ENCODE peak calls at places on chromosome 13, in four cellular contexts. I is trophoblast cell, M is heart left ventricle, R is GM23248. L is an unnamed sample.
A peak's percentile ranks its signal among the peaks of the same experiment; 100 is the strongest.

GRCh38 chr13:77767413-77767812 is 69.9 kb downstream of the SLAIN1 start:
- DNase-seq in I (no peak), M (no peak), R (no peak), L (no peak)

GRCh38 chr13:77513719-77514335 is 21.7 kb upstream of the SCEL start:
- DNase-seq in I (no peak), M (no peak), R (no peak), L (no peak)

GRCh38 chr13:77036294-77036693 is 9.3 kb upstream of the FBXL3 start:
- DNase-seq in I (no peak), M (no peak), R (no peak), L (no peak)

GRCh38 chr13:78827471-78827870 is 168.5 kb upstream of the OBI1 start:
- DNase-seq in I (no peak), M (no peak), R (no peak), L (no peak)

GRCh38 chr13:105598551-105598950 is 936.9 kb downstream of the EFNB2 start:
- DNase-seq in I (no peak), M (no peak), R (no peak), L (no peak)

GRCh38 chr13:110419391-110419791 is 112.3 kb downstream of the COL4A2 start:
- DNase-seq in I (peak; percentile 96), M (no peak), R (no peak), L (no peak)

GRCh38 chr13:114068723-114069322 is 63.6 kb downstream of the RASA3 start:
- DNase-seq in I (no peak), M (peak; percentile 26), R (peak; percentile 86), L (peak; percentile 69)

GRCh38 chr13:96519380-96519779 is 429.5 kb downstream of the HS6ST3 start:
- DNase-seq in I (no peak), M (no peak), R (no peak), L (no peak)

GRCh38 chr13:33611016-33611805 is 206.7 kb upstream of the RFC3 start:
- DNase-seq in I (no peak), M (peak; percentile 82), R (no peak), L (peak; percentile 94)

GRCh38 chr13:30835442-30835841 is 70.6 kb upstream of the MEDAG start:
- DNase-seq in I (no peak), M (no peak), R (no peak), L (no peak)
- H3K27ac ChIP-seq in I (no peak overlapping the region), M (no peak overlapping the region), R (no peak overlapping the region), L (no peak overlapping the region)

GRCh38 chr13:39415003-39415402 is 188.0 kb downstream of the LHFPL6 start:
- DNase-seq in I (no peak), M (no peak), R (peak; percentile 6), L (no peak)
- H3K4me1 ChIP-seq in I (peaks cover 2% of the 10 kb centered on the region), M (peaks cover 23% of the 10 kb centered on the region), R (peaks cover 25% of the 10 kb centered on the region), L (peaks cover 12% of the 10 kb centered on the region)

GRCh38 chr13:75454497-75454896 is 27.5 kb downstream of the TBC1D4 start:
- DNase-seq in I (no peak), M (no peak), R (no peak), L (no peak)

GRCh38 chr13:75455962-75456361 is 26.0 kb downstream of the TBC1D4 start:
- DNase-seq in I (no peak), M (no peak), R (no peak), L (no peak)

GRCh38 chr13:75447493-75447892 is 34.5 kb downstream of the TBC1D4 start:
- DNase-seq in I (no peak), M (no peak), R (no peak), L (no peak)

GRCh38 chr13:75446874-75447273 is 35.1 kb downstream of the TBC1D4 start:
- DNase-seq in I (no peak), M (no peak), R (no peak), L (no peak)

GRCh38 chr13:75452564-75452963 is 29.4 kb downstream of the TBC1D4 start:
- DNase-seq in I (peak; percentile 18), M (no peak), R (peak; percentile 69), L (no peak)
- H3K27ac ChIP-seq in I (no peak overlapping the region), M (peak overlapping the region; percentile 33), R (peak overlapping the region; percentile 10), L (no peak overlapping the region)

GRCh38 chr13:46605089-46605488 is 52.1 kb downstream of the LRCH1 start:
- DNase-seq in I (no peak), M (peak; percentile 46), R (no peak), L (no peak)
- H3K4me1 ChIP-seq in I (peaks cover 14% of the 10 kb centered on the region), M (peaks cover 52% of the 10 kb centered on the region), R (peaks cover 43% of the 10 kb centered on the region), L (peaks cover 20% of the 10 kb centered on the region)

GRCh38 chr13:43270043-43270830 is 246.9 kb downstream of the DNAJC15 start:
- DNase-seq in I (no peak), M (no peak), R (no peak), L (no peak)

GRCh38 chr13:43266953-43267615 is 243.7 kb downstream of the DNAJC15 start:
- DNase-seq in I (no peak), M (no peak), R (no peak), L (no peak)

GRCh38 chr13:43269037-43269476 is 245.7 kb downstream of the DNAJC15 start:
- DNase-seq in I (peak; percentile 86), M (peak; percentile 33), R (peak; percentile 92), L (no peak)

GRCh38 chr13:43268632-43269031 is 245.2 kb downstream of the DNAJC15 start:
- DNase-seq in I (no peak), M (no peak), R (no peak), L (no peak)

DNA sequence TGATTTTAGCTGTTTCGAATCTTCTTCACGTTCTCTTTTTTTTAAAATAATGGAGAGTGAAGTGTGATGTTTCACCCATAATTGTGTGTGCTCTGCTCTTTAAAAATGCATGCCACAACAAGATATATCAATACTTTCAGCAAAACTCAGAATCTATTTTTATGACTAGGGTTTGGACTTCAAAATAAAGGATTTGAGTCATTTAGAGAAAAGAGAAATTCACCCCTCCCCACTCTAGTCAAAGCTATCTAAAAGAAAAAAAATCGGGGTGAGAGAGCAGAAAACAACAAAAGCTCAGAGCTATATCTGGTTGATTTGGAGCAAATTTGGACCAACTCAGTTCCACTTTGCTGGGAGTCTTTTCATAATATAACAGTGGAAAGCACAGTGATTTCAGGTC is 244.5 kb downstream of the DNAJC15 start:
- DNase-seq in I (no peak), M (no peak), R (no peak), L (no peak)
- H3K27ac ChIP-seq in I (no peak overlapping the region), M (no peak overlapping the region), R (peak overlapping the region; percentile 76), L (no peak overlapping the region)

GRCh38 chr13:73168226-73168992 is 109.6 kb downstream of the KLF5 start:
- DNase-seq in I (peak; percentile 10), M (no peak), R (peak; percentile 59), L (no peak)
- H3K4me1 ChIP-seq in I (peaks cover 22% of the 10 kb centered on the region), M (no peaks in the 10 kb centered on the region), R (peaks cover 10% of the 10 kb centered on the region), L (no peaks in the 10 kb centered on the region)

GRCh38 chr13:46386426-46386995 is 541 bp downstream of the RUBCNL start:
- DNase-seq in I (no peak), M (no peak), R (peak; percentile 56), L (no peak)
- H3K27ac ChIP-seq in I (no peak overlapping the region), M (no peak overlapping the region), R (no peak overlapping the region), L (no peak overlapping the region)

L was measured in right cardiac atrium.